ENCODE peak calls at places on chromosomes 13 and 19, in six cellular contexts. One of them, this sample, is unnamed. For H3K36me3, the result is how much of the 10 kb centered on the place peaks cover.

GRCh38 chr19:19997656-19998268 is 41.5 kb downstream of the ZNF682 start:
- DNase-seq in esophagus squamous epithelium: no peak
- DNase-seq in astrocyte: no peak
- DNase-seq in keratinocyte: no peak
- DNase-seq in pancreas: peak
- DNase-seq in OCI-LY7: peak
- DNase-seq in this sample: no peak

GRCh38 chr13:94641432-94641941 is 39.8 kb downstream of the GPR180 start:
- DNase-seq in OCI-LY7: no peak
- DNase-seq in astrocyte: peak
- DNase-seq in esophagus squamous epithelium: no peak
- DNase-seq in keratinocyte: peak
- DNase-seq in pancreas: no peak
- DNase-seq in this sample: no peak

GRCh38 chr19:28334419-28334818 is 878.5 kb downstream of the UQCRFS1 start:
- DNase-seq in esophagus squamous epithelium: no peak
- DNase-seq in OCI-LY7: no peak
- DNase-seq in keratinocyte: no peak
- DNase-seq in astrocyte: no peak
- DNase-seq in pancreas: no peak
- DNase-seq in this sample: no peak

GRCh38 chr13:113936166-113936565 is 37.7 kb downstream of the C13orf46 start:
- DNase-seq in OCI-LY7: no peak
- DNase-seq in keratinocyte: no peak
- DNase-seq in astrocyte: no peak
- DNase-seq in pancreas: peak
- DNase-seq in esophagus squamous epithelium: no peak
- DNase-seq in this sample: no peak

GRCh38 chr13:73825143-73825542 is 309.1 kb downstream of the KLF12 start:
- DNase-seq in OCI-LY7: no peak
- DNase-seq in pancreas: no peak
- DNase-seq in astrocyte: no peak
- DNase-seq in keratinocyte: no peak
- DNase-seq in esophagus squamous epithelium: no peak
- DNase-seq in this sample: no peak

GRCh38 chr19:58562126-58563033 is 4.0 kb upstream of the UBE2M start:
- DNase-seq in esophagus squamous epithelium: no peak
- DNase-seq in keratinocyte: no peak
- DNase-seq in pancreas: peak
- DNase-seq in OCI-LY7: no peak
- DNase-seq in astrocyte: peak
- DNase-seq in this sample: no peak

GRCh38 chr13:27920677-27921420 is 1.0 kb downstream of the PDX1 start:
- DNase-seq in astrocyte: no peak
- DNase-seq in pancreas: peak
- DNase-seq in esophagus squamous epithelium: no peak
- DNase-seq in keratinocyte: no peak
- DNase-seq in OCI-LY7: no peak
- DNase-seq in this sample: no peak

GRCh38 chr19:19214892-19215291 is 3.1 kb downstream of the NCAN start:
- DNase-seq in pancreas: peak
- DNase-seq in keratinocyte: no peak
- DNase-seq in astrocyte: peak
- DNase-seq in OCI-LY7: peak
- DNase-seq in esophagus squamous epithelium: no peak
- DNase-seq in this sample: no peak

GRCh38 chr19:13058951-13059660 is 43.6 kb downstream of the LYL1 start:
- DNase-seq in esophagus squamous epithelium: no peak
- DNase-seq in OCI-LY7: no peak
- DNase-seq in astrocyte: no peak
- DNase-seq in keratinocyte: no peak
- DNase-seq in pancreas: no peak
- DNase-seq in this sample: no peak

GRCh38 chr13:44801990-44802389 is 187.3 kb downstream of the NUFIP1 start:
- DNase-seq in esophagus squamous epithelium: no peak
- DNase-seq in OCI-LY7: no peak
- DNase-seq in astrocyte: peak
- DNase-seq in keratinocyte: no peak
- DNase-seq in pancreas: no peak
- DNase-seq in this sample: no peak

GRCh38 chr19:45676851-45677263 is 8.8 kb downstream of the GIPR start:
- DNase-seq in pancreas: no peak
- DNase-seq in esophagus squamous epithelium: no peak
- DNase-seq in OCI-LY7: peak
- DNase-seq in astrocyte: no peak
- DNase-seq in keratinocyte: no peak
- DNase-seq in this sample: no peak

GRCh38 chr19:6723108-6723618 is 2.7 kb upstream of the C3 start:
- DNase-seq in pancreas: no peak
- DNase-seq in esophagus squamous epithelium: no peak
- DNase-seq in OCI-LY7: no peak
- DNase-seq in astrocyte: peak
- DNase-seq in keratinocyte: no peak
- DNase-seq in this sample: no peak

GRCh38 chr19:3586124-3586626 is 897 bp downstream of the GIPC3 start:
- DNase-seq in pancreas: no peak
- DNase-seq in keratinocyte: no peak
- DNase-seq in astrocyte: no peak
- DNase-seq in esophagus squamous epithelium: no peak
- DNase-seq in OCI-LY7: peak
- DNase-seq in this sample: no peak

GRCh38 chr13:44768233-44768632 is 192.1 kb upstream of the TSC22D1 start:
- DNase-seq in astrocyte: no peak
- DNase-seq in OCI-LY7: no peak
- DNase-seq in esophagus squamous epithelium: no peak
- DNase-seq in keratinocyte: no peak
- DNase-seq in pancreas: no peak
- DNase-seq in this sample: no peak

GRCh38 chr13:79126706-79127105 is 279.3 kb downstream of the RBM26 start:
- DNase-seq in esophagus squamous epithelium: no peak
- DNase-seq in astrocyte: no peak
- DNase-seq in keratinocyte: no peak
- DNase-seq in pancreas: no peak
- DNase-seq in OCI-LY7: no peak
- DNase-seq in this sample: no peak

GRCh38 chr19:17266026-17266425 is 1.2 kb upstream of the BABAM1 start:
- DNase-seq in pancreas: no peak
- DNase-seq in esophagus squamous epithelium: no peak
- DNase-seq in astrocyte: no peak
- DNase-seq in OCI-LY7: no peak
- DNase-seq in keratinocyte: no peak
- DNase-seq in this sample: no peak

GRCh38 chr19:44807652-44808462 is 1.0 kb upstream of the BCAM start:
- DNase-seq in OCI-LY7: peak
- DNase-seq in astrocyte: peak
- DNase-seq in keratinocyte: peak
- DNase-seq in esophagus squamous epithelium: no peak
- DNase-seq in pancreas: no peak
- DNase-seq in this sample: peak

GRCh38 chr19:23365222-23365621 is 30.0 kb downstream of the ZNF91 start:
- DNase-seq in astrocyte: no peak
- DNase-seq in esophagus squamous epithelium: no peak
- DNase-seq in pancreas: no peak
- DNase-seq in OCI-LY7: no peak
- DNase-seq in keratinocyte: no peak
- DNase-seq in this sample: no peak
- H3K36me3 ChIP-seq in astrocyte: under half
- H3K36me3 ChIP-seq in esophagus squamous epithelium: half or more
- H3K36me3 ChIP-seq in pancreas: under half
- H3K36me3 ChIP-seq in OCI-LY7: half or more
- H3K36me3 ChIP-seq in keratinocyte: under half
- H3K36me3 ChIP-seq in this sample: under half

DNA sequence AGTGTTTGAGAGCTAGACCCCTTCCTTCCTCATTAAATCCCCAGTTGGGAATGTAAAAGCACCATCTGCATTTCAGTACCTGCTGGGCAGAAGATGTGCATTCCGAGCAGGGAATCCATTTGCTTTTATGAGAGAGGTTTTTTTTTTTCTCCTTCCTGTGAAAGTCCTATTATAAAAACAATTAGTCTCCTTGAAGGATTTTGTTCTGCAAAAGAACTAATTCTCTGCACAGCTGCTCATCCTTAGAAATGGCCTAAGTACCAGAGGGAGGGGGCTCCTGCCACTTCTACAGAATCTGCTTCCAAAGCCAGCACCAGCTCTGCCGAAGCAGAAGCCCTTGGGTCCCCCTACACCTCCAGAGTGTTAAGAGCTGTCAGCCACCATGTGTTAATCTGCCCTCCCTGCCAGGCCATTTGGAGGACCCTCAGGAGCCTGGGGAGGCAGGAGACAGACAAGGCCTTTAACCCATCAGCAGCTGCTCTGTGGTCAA is 36.4 kb upstream of the SERPINE3 start:
- DNase-seq in pancreas: no peak
- DNase-seq in OCI-LY7: no peak
- DNase-seq in keratinocyte: no peak
- DNase-seq in esophagus squamous epithelium: no peak
- DNase-seq in astrocyte: no peak
- DNase-seq in this sample: no peak
- H3K4me3 ChIP-seq in pancreas: no peak
- H3K4me3 ChIP-seq in OCI-LY7: no peak
- H3K4me3 ChIP-seq in keratinocyte: no peak
- H3K4me3 ChIP-seq in esophagus squamous epithelium: no peak
- H3K4me3 ChIP-seq in astrocyte: no peak
- H3K4me3 ChIP-seq in this sample: no peak

GRCh38 chr13:99894105-99894504 is 77.5 kb downstream of the ZIC5 start:
- DNase-seq in pancreas: no peak
- DNase-seq in OCI-LY7: no peak
- DNase-seq in keratinocyte: no peak
- DNase-seq in astrocyte: no peak
- DNase-seq in esophagus squamous epithelium: no peak
- DNase-seq in this sample: no peak
- TF ChIP-seq CTCF in pancreas: no peak
- TF ChIP-seq CTCF in OCI-LY7: no peak
- TF ChIP-seq CTCF in keratinocyte: no peak
- TF ChIP-seq CTCF in astrocyte: no peak
- TF ChIP-seq CTCF in esophagus squamous epithelium: no peak
- TF ChIP-seq CTCF in this sample: no peak

GRCh38 chr13:29926077-29926476 is 75.7 kb upstream of the UBL3 start:
- DNase-seq in astrocyte: no peak
- DNase-seq in esophagus squamous epithelium: no peak
- DNase-seq in keratinocyte: no peak
- DNase-seq in pancreas: no peak
- DNase-seq in OCI-LY7: no peak
- DNase-seq in this sample: no peak
- H3K36me3 ChIP-seq in astrocyte: under half
- H3K36me3 ChIP-seq in esophagus squamous epithelium: under half
- H3K36me3 ChIP-seq in keratinocyte: under half
- H3K36me3 ChIP-seq in pancreas: under half
- H3K36me3 ChIP-seq in OCI-LY7: under half
- H3K36me3 ChIP-seq in this sample: under half

GRCh38 chr19:48512504-48513288 is 1.1 kb upstream of the LMTK3 start:
- DNase-seq in OCI-LY7: no peak
- DNase-seq in keratinocyte: no peak
- DNase-seq in astrocyte: no peak
- DNase-seq in pancreas: no peak
- DNase-seq in esophagus squamous epithelium: no peak
- DNase-seq in this sample: no peak
- H3K4me3 ChIP-seq in OCI-LY7: peak
- H3K4me3 ChIP-seq in keratinocyte: no peak
- H3K4me3 ChIP-seq in astrocyte: no peak
- H3K4me3 ChIP-seq in pancreas: no peak
- H3K4me3 ChIP-seq in esophagus squamous epithelium: peak
- H3K4me3 ChIP-seq in this sample: no peak

GRCh38 chr13:77565635-77566034 is 30.1 kb downstream of the SCEL start:
- DNase-seq in keratinocyte: no peak
- DNase-seq in esophagus squamous epithelium: no peak
- DNase-seq in pancreas: no peak
- DNase-seq in OCI-LY7: peak
- DNase-seq in astrocyte: peak
- DNase-seq in this sample: no peak
- TF ChIP-seq CTCF in keratinocyte: peak
- TF ChIP-seq CTCF in esophagus squamous epithelium: peak
- TF ChIP-seq CTCF in pancreas: no peak
- TF ChIP-seq CTCF in OCI-LY7: peak
- TF ChIP-seq CTCF in astrocyte: peak
- TF ChIP-seq CTCF in this sample: peak

DNA sequence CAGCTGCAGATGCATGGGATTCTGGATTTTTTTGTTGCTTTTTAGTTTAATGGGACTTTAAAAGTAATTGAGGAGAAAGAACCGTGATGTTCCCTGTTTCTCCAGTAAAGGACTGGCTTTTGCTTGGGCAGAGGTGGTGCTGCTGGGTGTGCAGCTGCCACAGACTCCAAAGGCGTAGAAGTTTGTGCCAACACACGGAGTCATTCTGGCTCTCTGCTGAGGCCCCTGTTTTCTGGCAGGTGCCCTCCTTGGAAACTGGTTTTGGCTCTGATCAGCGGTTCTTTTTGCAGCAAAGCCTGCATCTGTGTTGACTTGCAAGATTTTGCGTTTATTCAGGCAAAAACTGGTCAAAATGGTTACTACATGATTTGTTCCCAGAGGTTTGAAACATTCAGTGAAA is 16.0 kb upstream of the QTRT1 start:
- DNase-seq in astrocyte: no peak
- DNase-seq in keratinocyte: no peak
- DNase-seq in esophagus squamous epithelium: no peak
- DNase-seq in pancreas: no peak
- DNase-seq in OCI-LY7: no peak
- DNase-seq in this sample: no peak
- H3K36me3 ChIP-seq in astrocyte: half or more
- H3K36me3 ChIP-seq in keratinocyte: half or more
- H3K36me3 ChIP-seq in esophagus squamous epithelium: half or more
- H3K36me3 ChIP-seq in pancreas: under half
- H3K36me3 ChIP-seq in OCI-LY7: half or more
- H3K36me3 ChIP-seq in this sample: under half

DNA sequence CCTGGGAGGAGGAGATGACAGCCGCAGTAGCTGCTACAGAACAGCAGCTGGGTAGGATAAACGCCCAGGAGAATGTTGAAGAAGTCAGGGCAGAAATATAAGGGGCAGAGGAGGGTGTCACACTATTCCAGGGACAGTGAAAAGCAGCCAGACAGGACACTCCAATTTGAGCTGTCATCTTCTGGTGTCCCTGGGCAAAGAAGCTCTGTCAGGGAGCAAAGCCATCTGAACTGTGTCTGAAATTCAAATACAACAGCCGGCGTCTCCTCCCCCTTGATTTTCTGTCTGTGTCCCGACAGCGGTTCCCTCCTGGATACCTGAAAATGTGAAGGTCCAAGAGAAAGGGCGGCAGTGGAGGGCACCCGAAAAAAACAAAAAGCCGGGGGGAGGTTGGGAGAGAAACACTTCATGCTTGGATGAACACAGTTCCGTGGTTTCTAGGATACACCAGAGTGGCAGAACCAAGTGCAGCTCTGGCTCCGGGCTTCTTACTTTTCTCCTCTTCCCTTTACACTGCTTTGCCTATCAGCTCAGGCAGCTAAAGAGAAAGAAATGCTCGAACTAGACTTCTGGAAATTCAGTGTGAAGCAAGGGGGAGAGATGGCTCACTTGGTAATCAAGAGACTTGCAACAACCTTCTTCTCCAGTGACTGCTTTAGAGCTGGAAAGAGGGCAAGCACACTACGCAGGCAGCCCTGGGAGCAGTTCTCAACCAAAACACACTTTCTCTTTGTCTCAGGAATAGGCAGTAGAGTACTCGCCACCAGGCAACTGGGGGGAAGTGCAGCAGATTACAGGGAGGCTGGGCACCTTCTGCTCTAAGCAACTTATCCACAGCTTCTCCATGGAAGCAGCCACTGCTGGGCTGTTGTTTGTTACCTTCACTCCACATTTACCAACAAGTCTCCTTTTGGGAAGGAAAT is 465.6 kb downstream of the ITGBL1 start:
- DNase-seq in pancreas: no peak
- DNase-seq in esophagus squamous epithelium: no peak
- DNase-seq in astrocyte: no peak
- DNase-seq in OCI-LY7: no peak
- DNase-seq in keratinocyte: no peak
- DNase-seq in this sample: no peak
- H3K4me3 ChIP-seq in pancreas: no peak
- H3K4me3 ChIP-seq in esophagus squamous epithelium: no peak
- H3K4me3 ChIP-seq in astrocyte: no peak
- H3K4me3 ChIP-seq in OCI-LY7: no peak
- H3K4me3 ChIP-seq in keratinocyte: no peak
- H3K4me3 ChIP-seq in this sample: no peak